ENCODE peak calls at places on chromosomes 12 and 14, in seven cellular contexts. N, W, Q, H, V, O and I are unnamed samples.

GRCh38 chr14:96081224-96081623 is 42.1 kb downstream of the C14orf132 start:
- DNase-seq in O (no peak), Q (no peak), V (no peak), N (no peak), W (no peak), H (no peak), I (no peak)

GRCh38 chr12:48985901-48986300 is 7.8 kb downstream of the WNT1 start:
- DNase-seq in Q (no peak), O (no peak), W (no peak), H (no peak), V (no peak), N (no peak), I (no peak)

GRCh38 chr12:127260959-127261358 is 1006.0 kb upstream of the TMEM132C start:
- DNase-seq in Q (no peak), W (no peak), H (peak; percentile 15), V (no peak), O (no peak), N (no peak), I (no peak)

GRCh38 chr12:16766736-16767135 is 160.8 kb upstream of the LMO3 start:
- DNase-seq in O (no peak), H (no peak), N (no peak), W (no peak), Q (no peak), V (no peak), I (no peak)

GRCh38 chr12:109947511-109947910 is 47.4 kb downstream of the TCHP start:
- DNase-seq in O (no peak), V (no peak), H (peak; percentile 84), Q (no peak), W (no peak), N (no peak), I (no peak)

GRCh38 chr12:2376855-2377657 is 324.3 kb downstream of the CACNA1C start:
- DNase-seq in Q (no peak), N (no peak), O (no peak), H (no peak), V (no peak), W (no peak), I (no peak)

GRCh38 chr12:20722142-20722541 is 27.0 kb downstream of the SLCO1C1 start:
- DNase-seq in Q (no peak), N (no peak), W (no peak), O (no peak), H (no peak), V (no peak), I (no peak)

GRCh38 chr12:5565933-5566632 is 134.2 kb downstream of the NTF3 start:
- DNase-seq in W (no peak), H (peak; percentile 73), V (no peak), N (no peak), Q (no peak), O (no peak), I (no peak)

GRCh38 chr12:46410495-46410894 is 37.9 kb upstream of the SLC38A2 start:
- DNase-seq in W (no peak), O (no peak), H (no peak), N (no peak), V (no peak), Q (no peak), I (no peak)

GRCh38 chr12:93618891-93619410 is 46.5 kb downstream of the SOCS2 start:
- DNase-seq in Q (no peak), W (no peak), N (no peak), H (no peak), O (no peak), V (no peak), I (no peak)

GRCh38 chr12:95574030-95574429 is 22.8 kb upstream of the USP44 start:
- DNase-seq in W (no peak), H (no peak), Q (no peak), O (no peak), V (no peak), N (no peak), I (no peak)

GRCh38 chr14:60189923-60190840 is 25.0 kb upstream of the DHRS7 start:
- DNase-seq in O (no peak), W (no peak), N (no peak), H (no peak), V (no peak), Q (no peak), I (no peak)

GRCh38 chr14:57999471-57999870 is 133.6 kb upstream of the SLC35F4 start:
- DNase-seq in O (no peak), H (no peak), W (no peak), V (no peak), N (no peak), Q (no peak), I (no peak)

GRCh38 chr14:44438936-44439335 is 68.1 kb downstream of the FSCB start:
- DNase-seq in N (no peak), V (no peak), O (no peak), H (no peak), W (no peak), Q (no peak), I (no peak)

GRCh38 chr12:52346596-52346995 is 20.7 kb downstream of the KRT85 start:
- DNase-seq in W (no peak), V (peak; percentile 65), Q (no peak), H (no peak), O (no peak), N (no peak), I (peak; percentile 34)

DNA sequence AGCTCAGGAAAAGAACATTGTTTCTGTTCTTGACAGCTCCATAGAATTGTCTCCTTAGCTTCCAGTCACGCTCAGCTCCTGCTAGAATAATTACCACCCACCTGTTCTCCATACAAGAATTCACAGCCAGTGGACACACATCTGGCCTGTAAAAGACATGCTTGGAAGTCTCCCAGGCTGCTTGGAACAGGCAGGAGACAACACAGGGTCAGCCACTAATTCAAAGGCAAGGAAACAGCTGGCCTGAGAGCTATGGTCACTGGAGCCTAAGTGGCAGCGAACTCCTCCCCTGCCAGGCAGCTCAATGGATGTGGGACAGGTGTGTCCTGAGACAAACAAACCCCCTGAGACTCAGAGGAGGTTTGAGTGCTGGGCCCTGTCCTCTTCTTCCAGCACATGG is 22.9 kb upstream of the LTBP2 start:
- DNase-seq in W (no peak), O (no peak), Q (no peak), H (no peak), V (no peak), N (no peak), I (no peak)
- TF ChIP-seq CTCF in W (no peak), O (no peak), Q (no peak), H (no peak), V (no peak), N (no peak), I (no peak)

DNA sequence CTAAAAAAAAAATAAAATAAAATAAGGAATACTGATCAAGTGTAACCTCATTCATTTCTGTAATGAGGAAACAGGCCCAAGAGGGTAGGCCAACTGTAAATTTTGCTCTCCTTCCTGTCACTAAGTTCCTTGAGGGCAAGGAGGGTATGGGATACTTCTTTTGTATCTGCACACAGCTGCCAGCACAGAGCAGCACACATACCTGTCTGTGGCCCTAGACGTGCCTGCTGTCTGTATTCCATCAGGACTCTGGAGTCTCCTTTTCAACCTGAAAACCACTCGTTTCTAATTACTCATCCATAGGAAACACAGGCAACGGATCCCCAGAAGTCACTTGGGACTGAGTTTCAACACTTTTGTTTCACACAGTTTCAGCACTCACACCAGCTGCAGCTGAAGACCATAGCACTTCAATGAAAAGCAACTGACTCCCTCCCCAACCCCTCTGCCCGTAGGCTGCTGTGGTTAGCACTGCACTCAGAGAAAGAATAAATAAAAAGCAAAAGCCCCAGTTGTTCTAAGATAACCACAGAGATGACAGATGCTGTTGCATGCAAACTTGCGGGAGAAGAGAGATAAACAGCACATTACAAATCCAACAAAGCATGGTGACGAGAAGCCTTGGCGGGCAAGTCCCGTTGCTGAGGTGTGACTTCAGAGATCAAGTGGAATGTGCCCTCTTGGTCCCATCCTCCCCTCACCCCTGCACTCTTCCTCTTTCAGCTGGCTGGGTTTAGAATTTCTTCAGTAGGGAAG is 24.9 kb downstream of the CRACR2A start:
- DNase-seq in N (no peak), W (no peak), V (no peak), Q (no peak), H (peak; percentile 33), O (peak; percentile 51), I (no peak)
- H3K4me3 ChIP-seq in N (no peak overlapping the region), W (no peak overlapping the region), V (no peak overlapping the region), Q (no peak overlapping the region), H (no peak overlapping the region), O (no peak overlapping the region), I (no peak overlapping the region)

GRCh38 chr12:100399095-100399494 is 42.2 kb downstream of the SLC17A8 start:
- DNase-seq in Q (no peak), O (no peak), N (no peak), H (no peak), W (no peak), V (no peak), I (no peak)

GRCh38 chr12:100403446-100403845 is 46.6 kb downstream of the SLC17A8 start:
- DNase-seq in Q (no peak), H (no peak), V (no peak), N (no peak), W (no peak), O (peak; percentile 7), I (peak; percentile 48)

GRCh38 chr12:100401660-100402059 is 44.8 kb downstream of the SLC17A8 start:
- DNase-seq in O (peak; percentile 2), V (no peak), H (peak; percentile 31), N (no peak), W (no peak), Q (peak; percentile 39), I (peak; percentile 54)

DNA sequence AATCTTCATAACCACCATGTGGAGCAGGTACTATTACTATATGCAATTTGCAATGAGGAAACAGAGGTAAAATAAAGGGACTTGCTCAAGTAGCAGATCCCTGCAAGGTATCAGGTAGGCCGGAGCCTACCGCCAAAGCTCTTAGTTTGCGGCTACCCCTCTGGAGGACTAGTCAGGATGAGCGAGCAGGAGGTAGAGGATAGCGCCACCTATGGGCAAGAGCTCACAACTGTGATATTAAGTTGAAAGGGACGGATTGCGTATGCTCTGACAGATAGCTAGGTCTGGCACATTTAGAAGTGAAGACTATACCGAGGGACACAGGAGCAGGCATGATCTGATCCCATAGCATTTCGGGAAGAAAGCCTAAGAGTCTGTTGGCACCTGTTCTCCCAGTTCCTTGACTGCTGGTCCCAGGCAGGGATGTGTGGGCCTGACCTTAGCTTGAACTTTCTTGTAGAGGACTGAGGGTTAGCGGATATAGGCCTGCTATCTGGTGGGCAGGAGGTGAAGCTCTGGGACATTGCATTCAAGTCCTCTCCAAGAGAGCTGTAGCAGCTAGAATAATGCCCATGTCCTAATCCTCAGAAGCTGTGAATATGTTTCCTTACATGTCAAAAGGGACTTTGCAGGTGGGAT is 48.0 kb downstream of the SLC17A8 start:
- DNase-seq in V (peak; percentile 37), Q (no peak), H (peak; percentile 40), N (peak; percentile 81), W (no peak), O (peak; percentile 41), I (peak; percentile 54)
- TF ChIP-seq CTCF in V (peak; percentile 32), Q (peak; percentile 14), H (peak; percentile 50), N (peak; percentile 51), W (no peak), O (peak; percentile 73), I (peak; percentile 54)

GRCh38 chr12:57455374-57456144 is 452 bp downstream of the INHBE start:
- DNase-seq in V (no peak), O (no peak), N (no peak), Q (no peak), W (no peak), H (no peak), I (no peak)
- H3K4me3 ChIP-seq in V (no peak overlapping the region), O (no peak overlapping the region), N (no peak overlapping the region), Q (peak overlapping the region; percentile 7), W (no peak overlapping the region), H (no peak overlapping the region), I (no peak overlapping the region)